ENCODE peak calls at places on chromosomes 16 and 17, in eight cellular contexts. V, S, P, J, B, Y, F and U are unnamed samples.

GRCh38 chr16:84794626-84795025 is 25.2 kb upstream of the CRISPLD2 start:
- DNase-seq in S (no peak), F (no peak), Y (no peak), P (no peak), B (no peak), V (no peak), J (no peak), U (no peak)

GRCh38 chr17:8755590-8756255 is 2.6 kb downstream of the SPDYE4 start:
- DNase-seq in P (peak), S (no peak), V (no peak), Y (no peak), B (no peak), J (no peak), F (no peak), U (no peak)

GRCh38 chr16:65532846-65533245 is 411.0 kb upstream of the CDH11 start:
- DNase-seq in Y (no peak), S (no peak), B (no peak), J (no peak), V (no peak), P (no peak), F (no peak), U (no peak)

GRCh38 chr16:2296662-2297505 is 29.0 kb upstream of the RNPS1 start:
- DNase-seq in B (peak), S (peak), Y (peak), F (peak), P (no peak), J (no peak), V (peak), U (peak)

GRCh38 chr17:32319548-32319905 is 22.4 kb downstream of the C17orf75 start:
- DNase-seq in P (no peak), Y (peak), B (peak), S (peak), F (no peak), V (peak), J (peak), U (peak)

GRCh38 chr16:86490859-86491642 is 19.3 kb upstream of the FOXF1 start:
- DNase-seq in S (no peak), V (no peak), P (no peak), F (no peak), B (no peak), J (no peak), Y (no peak), U (peak)

GRCh38 chr17:75854111-75854748 is 905 bp downstream of the WBP2 start:
- DNase-seq in J (peak), Y (no peak), B (peak), P (no peak), V (no peak), F (peak), S (peak), U (peak)

GRCh38 chr17:65697661-65698060 is 136.2 kb upstream of the AXIN2 start:
- DNase-seq in B (no peak), F (no peak), V (no peak), P (no peak), S (no peak), J (no peak), Y (no peak), U (no peak)

GRCh38 chr16:65769776-65770438 is 596.6 kb upstream of the CDH5 start:
- DNase-seq in S (no peak), V (no peak), Y (peak), B (no peak), J (no peak), P (no peak), F (no peak), U (no peak)

GRCh38 chr17:10036511-10037061 is 131.5 kb upstream of the RCVRN start:
- DNase-seq in V (no peak), S (no peak), F (no peak), B (no peak), P (peak), Y (peak), J (peak), U (no peak)

GRCh38 chr17:77527836-77528505 is 387.2 kb downstream of the SEC14L1 start:
- DNase-seq in Y (no peak), S (no peak), B (no peak), J (no peak), F (no peak), V (no peak), P (peak), U (no peak)
- H3K4me3 ChIP-seq in Y (no peak), S (no peak), B (no peak), J (no peak), F (no peak), V (peak), P (peak), U (no peak)

DNA sequence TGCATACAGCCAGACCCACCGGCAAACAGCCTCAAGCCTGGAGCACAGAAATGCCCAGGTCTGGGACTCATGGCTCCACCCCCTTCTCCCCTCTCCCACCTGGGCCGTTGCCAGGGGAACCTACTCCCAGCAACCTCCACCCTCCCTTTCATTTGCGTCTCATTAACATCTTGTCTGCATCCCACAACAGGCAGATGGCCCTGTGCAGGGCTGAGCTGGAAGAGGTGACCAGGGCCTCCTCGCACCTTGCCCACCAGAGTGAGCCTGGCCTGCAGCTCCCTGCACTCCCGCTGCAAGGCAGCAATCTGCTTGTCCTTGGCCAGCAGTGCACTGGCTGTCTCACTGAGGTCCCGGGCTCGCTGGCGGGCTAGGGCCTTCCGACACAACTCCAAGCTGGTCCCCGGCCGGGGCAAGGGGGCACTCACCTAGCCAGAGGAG is 3.3 kb downstream of the TSPOAP1 start:
- DNase-seq in J (no peak), B (peak), F (no peak), P (no peak), V (no peak), Y (no peak), S (no peak), U (no peak)
- TF ChIP-seq CTCF in J (no peak), B (no peak), F (no peak), P (no peak), V (no peak), Y (no peak), S (no peak), U (no peak)

DNA sequence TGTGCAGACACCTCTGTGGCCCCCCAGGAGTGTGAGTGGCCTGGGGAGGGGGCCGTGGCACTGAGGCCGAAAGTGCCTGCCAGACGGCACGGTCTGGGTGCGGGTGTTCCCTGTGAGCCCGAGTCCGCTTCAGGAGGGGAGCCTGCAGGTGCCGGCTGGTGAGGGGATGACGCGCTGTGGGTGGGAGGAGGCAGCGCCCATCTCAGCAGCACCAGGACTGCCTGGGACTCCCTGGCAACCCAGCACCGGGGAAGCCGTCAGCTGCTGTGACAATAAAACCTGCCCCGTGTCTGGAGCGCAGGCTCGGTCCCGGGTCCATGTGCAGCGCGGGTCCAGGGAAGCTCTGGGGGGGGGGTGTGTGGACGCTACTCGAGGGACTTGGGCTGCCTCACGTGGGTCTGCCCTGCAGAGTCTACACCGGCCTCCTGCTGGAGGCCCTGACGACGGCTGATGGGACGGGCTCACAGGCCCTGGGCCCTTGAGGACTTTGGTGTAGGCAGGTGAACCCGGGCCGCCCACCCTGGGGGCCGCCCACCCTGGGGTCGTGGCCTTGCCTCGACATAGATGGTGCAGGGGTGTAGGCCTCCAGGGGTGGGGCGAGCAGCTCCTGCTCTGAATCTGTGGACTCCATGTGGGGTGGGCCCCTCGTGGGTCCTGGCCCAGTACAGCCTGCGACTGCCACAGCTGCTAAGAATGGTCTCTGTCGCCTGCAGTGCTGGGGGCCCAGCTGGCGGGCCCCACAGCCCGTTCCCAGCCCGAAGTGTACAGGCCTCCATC is 5.9 kb upstream of the RAB40C start:
- DNase-seq in B (no peak), V (no peak), F (no peak), P (no peak), J (no peak), S (no peak), Y (no peak), U (no peak)
- H3K4me3 ChIP-seq in B (no peak), V (no peak), F (no peak), P (no peak), J (no peak), S (no peak), Y (no peak), U (no peak)

GRCh38 chr17:60745544-60745943 is 67.9 kb downstream of the BCAS3 start:
- DNase-seq in S (peak), J (no peak), Y (no peak), V (no peak), P (no peak), F (no peak), B (no peak), U (peak)
- TF ChIP-seq CTCF in S (peak), J (no peak), Y (no peak), V (no peak), P (no peak), F (peak), B (no peak), U (peak)